ENCODE peak calls at places on chromosomes 6 and 20, in eight cellular contexts. O is IMR-90, T is NCI-H2029 treated with DMSO at 0.1 percent for 48 hours, I is HFFc6, N is sciatic nerve, V is body of pancreas, W is ovary, B is fibroblast of gingiva. Q is an unnamed sample.

GRCh38 chr6:75893058-75893775 is 144.2 kb downstream of the MYO6 start:
- DNase-seq in T (peak; percentile 78), I (peak; percentile 77), V (no peak), O (peak; percentile 80), B (peak; percentile 79), W (no peak), N (no peak), Q (no peak)

GRCh38 chr6:135919026-135919425 is 67.5 kb downstream of the PDE7B start:
- DNase-seq in O (no peak), T (no peak), I (no peak), B (no peak), W (no peak), N (no peak), V (no peak), Q (no peak)

GRCh38 chr6:125361868-125362267 is 60.1 kb upstream of the HDDC2 start:
- DNase-seq in V (no peak), O (no peak), I (no peak), W (no peak), N (no peak), T (no peak), B (no peak), Q (no peak)

GRCh38 chr20:43731927-43732326 is 5.1 kb upstream of the GTSF1L start:
- DNase-seq in I (no peak), N (no peak), W (no peak), V (no peak), B (no peak), T (no peak), O (no peak), Q (no peak)

GRCh38 chr20:41617059-41617921 is 887 bp downstream of the CHD6 start:
- DNase-seq in N (peak; percentile 62), O (peak; percentile 32), I (peak; percentile 3), V (peak; percentile 34), W (peak; percentile 65), B (peak; percentile 46), T (no peak), Q (peak; percentile 43)

GRCh38 chr20:44463466-44463865 is 12.2 kb upstream of the TTPAL start:
- DNase-seq in N (no peak), W (no peak), B (no peak), T (no peak), O (no peak), I (no peak), V (no peak), Q (no peak)

GRCh38 chr20:14491436-14491835 is 154.0 kb upstream of the FLRT3 start:
- DNase-seq in T (no peak), N (no peak), B (no peak), O (no peak), V (no peak), W (no peak), I (no peak), Q (no peak)

GRCh38 chr6:137705166-137706064 is 161.6 kb upstream of the TNFAIP3 start:
- DNase-seq in N (peak; percentile 82), V (peak; percentile 70), T (no peak), W (peak; percentile 87), I (peak; percentile 60), O (peak; percentile 63), B (peak; percentile 50), Q (peak; percentile 76)

GRCh38 chr6:13287104-13287503 is 41.2 kb downstream of the TBC1D7 start:
- DNase-seq in B (no peak), W (no peak), N (no peak), T (no peak), V (no peak), O (no peak), I (no peak), Q (no peak)

GRCh38 chr6:83893024-83893423 is 33.5 kb downstream of the CYB5R4 start:
- DNase-seq in V (no peak), I (no peak), T (peak; percentile 56), O (no peak), B (no peak), N (no peak), W (no peak), Q (no peak)

GRCh38 chr6:147506704-147507114 is 1.8 kb upstream of the SAMD5 start:
- DNase-seq in O (peak; percentile 45), W (peak; percentile 83), T (no peak), V (peak; percentile 66), N (peak; percentile 88), I (peak; percentile 17), B (peak; percentile 40), Q (peak; percentile 91)

Q was measured in glutamatergic neuron.